ENCODE peak calls at places on chromosome 13, in eight cellular contexts. E, B, R, D, Y, T, Q and M are unnamed samples.
A peak's percentile ranks its signal among the peaks of the same experiment; 100 is the strongest.

GRCh38 chr13:51148223-51148951 is 37.3 kb upstream of the C13orf42 start:
- DNase-seq in E (no peak), R (no peak), D (no peak), Y (no peak), T (no peak), Q (no peak), B (no peak), M (no peak)

GRCh38 chr13:46180393-46180792 is 1.6 kb downstream of the LCP1 start:
- DNase-seq in Q (no peak), Y (no peak), D (no peak), B (no peak), E (no peak), T (no peak), R (no peak), M (no peak)

GRCh38 chr13:30045916-30046704 is 195.7 kb upstream of the UBL3 start:
- DNase-seq in R (no peak), T (no peak), Q (no peak), D (no peak), Y (no peak), E (no peak), B (no peak), M (peak; percentile 79)

GRCh38 chr13:46684287-46685001 is 112.5 kb downstream of the ESD start:
- DNase-seq in D (peak; percentile 86), Y (no peak), T (no peak), E (no peak), R (no peak), Q (no peak), B (no peak), M (no peak)

GRCh38 chr13:97359181-97360057 is 74.5 kb upstream of the RAP2A start:
- DNase-seq in B (no peak), R (peak; percentile 37), E (peak; percentile 84), D (peak; percentile 73), T (peak; percentile 19), Y (peak; percentile 74), Q (peak; percentile 24), M (no peak)

GRCh38 chr13:31394491-31394890 is 194.7 kb downstream of the B3GLCT start:
- DNase-seq in B (no peak), R (no peak), D (no peak), E (no peak), Y (no peak), T (no peak), Q (no peak), M (no peak)

GRCh38 chr13:75226755-75227435 is 255.1 kb downstream of the TBC1D4 start:
- DNase-seq in E (no peak), Q (no peak), Y (peak; percentile 11), T (no peak), R (no peak), B (no peak), D (no peak), M (no peak)

GRCh38 chr13:73039201-73040108 is 19.4 kb upstream of the KLF5 start:
- DNase-seq in Q (no peak), R (no peak), Y (no peak), B (no peak), E (no peak), T (no peak), D (no peak), M (no peak)

GRCh38 chr13:111510502-111511218 is 190.2 kb downstream of the TEX29 start:
- DNase-seq in E (no peak), T (no peak), Q (no peak), B (no peak), Y (no peak), R (no peak), D (no peak), M (no peak)

GRCh38 chr13:52695856-52696255 is 43.2 kb downstream of the SUGT1 start:
- DNase-seq in R (no peak), Q (no peak), Y (no peak), E (no peak), D (peak; percentile 20), T (no peak), B (no peak), M (no peak)

GRCh38 chr13:20840590-20840989 is 62.0 kb downstream of the XPO4 start:
- DNase-seq in Y (no peak), D (no peak), E (no peak), Q (no peak), T (no peak), B (no peak), R (no peak), M (no peak)

DNA sequence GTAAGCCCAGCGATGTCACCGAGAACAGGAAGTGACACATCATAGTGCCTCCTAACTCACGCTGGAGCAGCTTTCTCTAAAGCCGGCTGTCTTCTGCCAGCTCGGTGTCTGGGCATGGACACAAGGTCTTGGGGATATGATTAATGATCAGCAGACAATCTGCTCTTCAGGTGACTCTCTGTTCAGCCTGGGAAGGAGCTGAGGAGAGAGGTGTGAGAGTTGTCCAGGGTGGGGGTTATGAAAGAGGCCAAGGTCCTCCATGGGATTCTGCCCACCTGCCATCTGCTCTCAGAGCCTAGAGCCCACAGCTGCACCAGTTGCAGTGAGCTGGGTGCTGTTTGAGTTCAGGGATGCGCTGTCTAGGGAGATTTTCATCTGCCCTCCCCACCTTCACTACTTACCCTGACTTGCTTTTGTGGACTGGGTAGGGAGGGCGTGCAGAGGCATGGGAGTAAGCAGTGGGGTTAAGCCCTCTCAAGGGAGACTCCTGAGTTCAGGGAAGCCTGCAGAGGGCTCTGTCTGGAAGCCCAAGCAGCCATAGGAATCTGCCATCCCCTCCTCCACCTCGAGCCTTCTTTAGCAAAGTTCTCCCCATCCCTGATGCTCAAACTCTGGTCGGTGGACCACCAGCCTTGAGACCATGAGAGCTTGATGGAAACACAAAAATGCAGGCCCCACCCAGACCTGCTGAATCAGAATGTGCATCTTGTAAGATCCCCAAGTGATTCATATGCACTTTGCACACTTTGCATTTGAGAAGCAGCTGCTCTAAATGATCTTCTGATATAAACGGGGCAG is 539.7 kb downstream of the RFC3 start:
- DNase-seq in D (no peak), Y (peak; percentile 66), R (no peak), B (no peak), E (no peak), T (no peak), Q (no peak), M (peak; percentile 64)
- TF ChIP-seq EP300 in D (no peak), Y (no peak), R (no peak), B (no peak), E (no peak), T (no peak), Q (no peak), M (no peak)

GRCh38 chr13:40600145-40600751 is 66.2 kb downstream of the FOXO1 start:
- DNase-seq in Y (no peak), Q (no peak), T (no peak), E (no peak), D (no peak), B (no peak), R (no peak), M (peak; percentile 29)

GRCh38 chr13:40598599-40598998 is 67.8 kb downstream of the FOXO1 start:
- DNase-seq in Y (no peak), E (peak; percentile 86), T (no peak), D (no peak), B (no peak), Q (no peak), R (no peak), M (peak; percentile 42)

GRCh38 chr13:40597735-40598365 is 68.6 kb downstream of the FOXO1 start:
- DNase-seq in B (no peak), E (no peak), Y (no peak), T (no peak), D (no peak), Q (no peak), R (no peak), M (peak; percentile 29)

GRCh38 chr13:40599146-40599545 is 67.3 kb downstream of the FOXO1 start:
- DNase-seq in T (no peak), D (no peak), Y (no peak), B (no peak), R (no peak), E (no peak), Q (no peak), M (no peak)

DNA sequence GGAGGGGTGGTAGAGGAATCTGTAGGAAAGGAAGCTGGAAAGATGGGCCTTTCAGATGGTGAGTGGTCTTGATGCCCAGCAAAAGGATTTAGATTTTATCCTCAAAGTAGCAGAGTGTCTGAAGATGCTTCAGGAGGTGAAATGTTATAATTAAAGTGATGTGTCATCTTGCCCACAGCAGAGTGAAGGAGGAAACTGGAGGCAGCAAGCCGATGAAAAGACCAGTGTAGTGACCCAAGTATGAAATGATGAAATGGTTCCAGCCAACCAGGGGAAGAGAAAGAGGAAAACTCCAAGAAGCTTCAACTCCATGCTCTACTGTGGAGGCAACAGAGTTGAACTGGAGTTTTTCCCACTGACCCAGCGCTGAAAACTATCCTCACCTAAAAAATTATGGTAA is 66.7 kb downstream of the FOXO1 start:
- DNase-seq in Q (no peak), Y (no peak), T (no peak), B (no peak), D (no peak), E (no peak), R (no peak), M (peak; percentile 53)
- H3K4me1 ChIP-seq in Q (peaks cover 23% of the 10 kb centered on the region), Y (no peaks in the 10 kb centered on the region), T (peaks cover 26% of the 10 kb centered on the region), B (peaks cover 41% of the 10 kb centered on the region), D (peaks cover 59% of the 10 kb centered on the region), E (peaks cover 65% of the 10 kb centered on the region), R (peaks cover 22% of the 10 kb centered on the region), M (peaks cover 88% of the 10 kb centered on the region)

DNA sequence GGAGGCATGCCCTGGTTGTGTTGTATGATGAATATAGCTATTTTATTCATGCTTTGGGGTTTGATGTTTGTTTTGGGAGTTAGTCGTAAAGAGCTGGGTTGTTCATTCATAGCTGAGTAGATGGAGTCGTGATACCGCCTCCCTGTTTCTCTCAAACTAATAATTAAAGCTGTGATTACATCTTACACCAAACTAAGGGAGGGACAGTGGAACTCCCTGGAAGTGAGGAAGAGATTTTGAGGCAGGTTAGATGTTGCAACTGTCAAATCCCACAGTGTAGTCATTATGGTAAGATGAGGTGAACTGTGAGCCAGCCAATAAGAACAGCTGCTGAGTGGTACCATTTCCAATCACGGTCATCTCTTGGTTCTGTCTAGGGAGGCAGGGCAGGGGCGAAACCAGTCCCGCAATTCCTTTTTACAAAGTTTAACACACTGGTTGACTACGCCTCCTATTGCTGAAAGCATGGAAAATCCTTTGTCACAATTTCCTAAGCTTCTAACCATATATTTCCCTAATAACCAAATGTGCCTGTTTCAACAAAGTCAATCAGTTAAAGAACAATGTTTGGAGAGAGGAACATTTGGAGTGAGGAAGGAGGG is 207.6 kb upstream of the SERP2 start:
- DNase-seq in T (no peak), D (no peak), Y (no peak), E (no peak), B (no peak), Q (no peak), R (no peak), M (peak; percentile 39)
- TF ChIP-seq EP300 in T (no peak), D (no peak), Y (no peak), E (no peak), B (no peak), Q (no peak), R (no peak), M (no peak)

GRCh38 chr13:33184530-33184929 is 101.0 kb downstream of the STARD13 start:
- DNase-seq in Q (no peak), E (no peak), R (no peak), Y (no peak), T (no peak), B (no peak), D (no peak), M (no peak)

GRCh38 chr13:33186851-33187250 is 98.7 kb downstream of the STARD13 start:
- DNase-seq in R (no peak), Y (no peak), E (no peak), D (no peak), B (no peak), T (no peak), Q (no peak), M (no peak)

GRCh38 chr13:33183431-33184130 is 102.0 kb downstream of the STARD13 start:
- DNase-seq in D (no peak), Q (no peak), T (no peak), E (no peak), Y (no peak), B (no peak), R (no peak), M (no peak)

GRCh38 chr13:33184131-33184485 is 101.4 kb downstream of the STARD13 start:
- DNase-seq in T (no peak), D (no peak), Q (no peak), B (no peak), R (no peak), Y (no peak), E (no peak), M (no peak)

GRCh38 chr13:33185853-33186252 is 99.7 kb downstream of the STARD13 start:
- DNase-seq in B (no peak), R (no peak), Q (no peak), D (no peak), T (no peak), Y (no peak), E (no peak), M (no peak)
- H3K4me1 ChIP-seq in B (peaks cover 20% of the 10 kb centered on the region), R (peaks cover 6% of the 10 kb centered on the region), Q (peaks cover 20% of the 10 kb centered on the region), D (peaks cover 11% of the 10 kb centered on the region), T (peaks cover 79% of the 10 kb centered on the region), Y (no peaks in the 10 kb centered on the region), E (peaks cover 94% of the 10 kb centered on the region), M (peaks cover 99% of the 10 kb centered on the region)